ENCODE peak calls at places on chromosome 12, in ten cellular contexts. W, R, A, Y, N, E, H, V, J and F are unnamed samples. For H3K9me3, the result is how much of the 10 kb centered on the place peaks cover.

GRCh38 chr12:71664411-71665108 is 459 bp downstream of the THAP2 start:
- DNase-seq in N (no peak), E (no peak), R (no peak), V (no peak), W (no peak), Y (no peak), J (no peak), A (no peak), H (no peak), F (no peak)

GRCh38 chr12:123967121-123967586 is 5.5 kb downstream of the CCDC92 start:
- DNase-seq in J (no peak), N (no peak), E (no peak), A (no peak), V (no peak), Y (no peak), W (no peak), R (no peak), H (no peak), F (no peak)

GRCh38 chr12:79183946-79184345 is 319.4 kb downstream of the SYT1 start:
- DNase-seq in J (no peak), Y (no peak), V (no peak), E (no peak), H (no peak), A (no peak), N (no peak), W (no peak), R (no peak), F (no peak)

GRCh38 chr12:48817957-48818830 is at the start of gene CACNB3:
- DNase-seq in H (peak), Y (peak), A (peak), W (peak), R (peak), N (peak), E (peak), V (no peak), J (peak), F (peak)

GRCh38 chr12:57616383-57617101 is 5.3 kb downstream of the ARHGEF25 start:
- DNase-seq in J (no peak), R (no peak), Y (no peak), N (no peak), H (no peak), E (no peak), A (no peak), W (no peak), V (no peak), F (no peak)

GRCh38 chr12:49702676-49703228 is 4.5 kb downstream of the FMNL3 start:
- DNase-seq in A (no peak), N (no peak), H (no peak), V (no peak), J (no peak), W (no peak), Y (no peak), E (no peak), R (no peak), F (no peak)

GRCh38 chr12:128969480-128970055 is 116.3 kb downstream of the GLT1D1 start:
- DNase-seq in A (peak), R (no peak), N (peak), J (no peak), Y (peak), H (no peak), V (no peak), E (no peak), W (no peak), F (no peak)

GRCh38 chr12:51392556-51393237 is 1.5 kb upstream of the GALNT6 start:
- DNase-seq in N (peak), V (no peak), R (no peak), J (no peak), W (no peak), Y (peak), E (no peak), H (peak), A (no peak), F (peak)

GRCh38 chr12:34597548-34598351 is 575.5 kb downstream of the ALG10 start:
- DNase-seq in W (peak), V (no peak), E (no peak), N (no peak), J (peak), A (no peak), Y (no peak), H (no peak), R (peak), F (peak)

GRCh38 chr12:14048949-14049545 is 67.6 kb upstream of the GRIN2B start:
- DNase-seq in R (no peak), A (no peak), Y (no peak), H (no peak), J (no peak), V (no peak), N (no peak), W (no peak), E (no peak), F (no peak)

GRCh38 chr12:117486840-117487659 is 125.6 kb upstream of the NOS1 start:
- DNase-seq in V (peak), W (no peak), Y (no peak), H (peak), J (no peak), N (peak), R (peak), E (peak), A (no peak), F (no peak)

GRCh38 chr12:19706936-19707335 is 267.6 kb downstream of the AEBP2 start:
- DNase-seq in N (no peak), J (no peak), A (no peak), W (no peak), Y (no peak), V (no peak), H (no peak), R (no peak), E (no peak), F (no peak)

GRCh38 chr12:101799774-101800173 is 31.0 kb downstream of the GNPTAB start:
- DNase-seq in J (no peak), N (no peak), Y (no peak), W (no peak), A (no peak), V (no peak), H (no peak), R (no peak), E (no peak), F (no peak)

GRCh38 chr12:50620050-50620974 is 115.5 kb downstream of the DIP2B start:
- DNase-seq in R (peak), E (no peak), N (peak), J (no peak), W (no peak), H (peak), A (no peak), Y (peak), V (no peak), F (no peak)

GRCh38 chr12:27068863-27069262 is 13.5 kb downstream of the C12orf71 start:
- DNase-seq in R (no peak), J (no peak), W (no peak), A (no peak), N (no peak), H (peak), V (no peak), E (no peak), Y (no peak), F (no peak)

GRCh38 chr12:13347241-13348043 is 150.9 kb downstream of the EMP1 start:
- DNase-seq in R (no peak), N (peak), Y (no peak), H (no peak), W (no peak), E (no peak), V (no peak), A (no peak), J (no peak), F (no peak)

GRCh38 chr12:120457133-120457532 is 10.9 kb downstream of the GATC start:
- DNase-seq in E (no peak), Y (no peak), A (peak), W (no peak), J (no peak), V (no peak), R (no peak), N (no peak), H (no peak), F (no peak)

GRCh38 chr12:60333461-60333860 is 737.6 kb downstream of the SLC16A7 start:
- DNase-seq in R (no peak), Y (no peak), N (no peak), E (no peak), V (no peak), H (no peak), J (no peak), A (no peak), W (no peak), F (no peak)

GRCh38 chr12:95412826-95413311 is 61.1 kb upstream of the METAP2 start:
- DNase-seq in H (no peak), E (no peak), N (peak), A (no peak), W (no peak), J (no peak), V (no peak), R (no peak), Y (no peak), F (no peak)

GRCh38 chr12:116138380-116138779 is 139.1 kb downstream of the MED13L start:
- DNase-seq in E (no peak), Y (no peak), V (no peak), N (peak), W (no peak), A (no peak), H (no peak), J (no peak), R (no peak), F (no peak)

GRCh38 chr12:130620281-130620680 is 95.8 kb downstream of the RIMBP2 start:
- DNase-seq in V (no peak), Y (no peak), J (no peak), E (no peak), R (no peak), N (no peak), H (no peak), A (no peak), W (no peak), F (no peak)
- H3K9me3 ChIP-seq in V (under half), Y (under half), J (under half), E (under half), R (under half), N (under half), H (under half), A (under half), W (under half), F (under half)

GRCh38 chr12:38538319-38538718 is 221.7 kb downstream of the ALG10B start:
- DNase-seq in Y (no peak), R (no peak), V (no peak), J (no peak), E (no peak), A (no peak), H (no peak), N (no peak), W (no peak), F (no peak)
- H3K9me3 ChIP-seq in Y (under half), R (under half), V (under half), J (under half), E (under half), A (under half), H (under half), N (under half), W (under half), F (under half)

DNA sequence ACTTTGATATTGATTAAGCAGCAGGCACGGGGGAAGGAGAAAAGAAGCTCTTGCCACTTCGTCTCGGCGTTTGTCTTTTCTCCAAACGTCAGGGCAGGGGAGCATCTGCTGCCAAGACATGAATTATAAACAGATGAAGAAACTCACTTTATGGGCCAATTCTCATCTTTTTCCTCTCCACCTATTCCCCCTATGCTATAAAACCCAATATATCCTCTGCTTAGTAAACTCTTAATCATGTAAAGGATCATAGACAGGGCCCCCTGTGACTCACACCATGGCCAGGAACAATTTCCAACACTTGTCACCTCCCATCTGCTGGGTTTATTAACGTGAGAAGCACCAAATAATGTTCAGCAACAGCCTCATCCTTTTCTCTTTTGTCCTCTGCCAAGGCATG is 1092.1 kb upstream of the TMEM132C start:
- DNase-seq in W (no peak), E (no peak), A (no peak), H (no peak), Y (no peak), R (no peak), N (no peak), J (no peak), V (no peak), F (no peak)
- H3K9me3 ChIP-seq in W (under half), E (under half), A (under half), H (under half), Y (under half), R (under half), N (under half), J (under half), V (under half), F (under half)

DNA sequence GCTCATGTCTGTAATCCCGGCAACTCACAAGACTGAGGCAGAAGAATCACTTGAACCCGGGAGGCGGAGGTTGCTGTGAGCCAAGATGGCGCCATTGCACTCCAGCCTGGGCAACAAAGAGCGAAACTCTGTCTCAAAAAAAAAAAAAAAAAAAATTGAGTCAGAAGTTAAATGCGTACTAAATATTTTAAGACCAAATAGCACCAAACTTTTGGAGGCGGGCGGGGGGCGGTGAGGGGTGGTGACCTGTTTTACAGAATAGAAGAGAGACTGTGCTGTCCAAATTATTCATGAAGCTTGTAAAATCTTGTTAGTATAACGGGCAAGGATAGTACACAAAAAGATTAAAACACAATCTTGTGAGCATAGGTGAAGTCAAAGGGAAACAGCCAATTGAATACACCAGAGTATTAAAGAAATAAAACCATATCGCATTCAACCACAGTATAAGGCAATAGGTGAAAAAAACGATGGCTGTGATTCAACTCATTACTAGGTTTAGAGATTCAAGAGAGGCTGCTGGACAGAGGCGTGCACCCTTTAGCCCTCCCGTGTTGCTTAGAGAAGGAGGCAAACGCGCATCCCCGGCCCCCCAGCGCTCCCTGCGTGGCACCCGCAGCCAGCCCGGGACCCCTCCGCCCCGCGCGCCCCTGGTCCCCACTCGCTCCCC is 571 bp downstream of the ZNF891 start:
- DNase-seq in V (no peak), J (no peak), W (no peak), A (no peak), R (no peak), Y (no peak), N (no peak), E (peak), H (peak), F (no peak)
- H3K9me3 ChIP-seq in V (half or more), J (half or more), W (under half), A (under half), R (half or more), Y (under half), N (under half), E (under half), H (under half), F (half or more)

DNA sequence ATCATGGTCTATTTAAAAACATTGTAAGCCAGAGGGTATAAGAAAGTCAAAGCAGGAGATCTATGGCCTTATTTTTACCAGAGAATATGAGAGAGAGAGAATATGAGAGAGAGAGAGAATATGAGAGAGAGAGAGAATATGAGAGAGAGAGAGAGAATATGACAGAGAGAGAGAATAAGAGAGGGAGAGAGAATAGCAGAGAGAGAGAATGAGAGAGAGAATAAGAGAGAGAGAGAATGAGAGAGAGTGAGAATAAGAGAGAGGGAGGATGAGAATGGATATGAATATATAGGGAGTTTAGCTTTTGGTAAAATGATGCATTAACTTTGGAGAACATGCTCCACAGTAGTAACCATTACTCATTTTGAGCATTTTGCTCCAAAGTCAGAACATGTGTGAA is 48.0 kb upstream of the ALG10B start:
- DNase-seq in A (no peak), R (no peak), V (no peak), H (no peak), N (no peak), Y (no peak), E (no peak), J (no peak), W (no peak), F (no peak)
- H3K9me3 ChIP-seq in A (under half), R (under half), V (under half), H (under half), N (under half), Y (under half), E (under half), J (under half), W (under half), F (under half)

DNA sequence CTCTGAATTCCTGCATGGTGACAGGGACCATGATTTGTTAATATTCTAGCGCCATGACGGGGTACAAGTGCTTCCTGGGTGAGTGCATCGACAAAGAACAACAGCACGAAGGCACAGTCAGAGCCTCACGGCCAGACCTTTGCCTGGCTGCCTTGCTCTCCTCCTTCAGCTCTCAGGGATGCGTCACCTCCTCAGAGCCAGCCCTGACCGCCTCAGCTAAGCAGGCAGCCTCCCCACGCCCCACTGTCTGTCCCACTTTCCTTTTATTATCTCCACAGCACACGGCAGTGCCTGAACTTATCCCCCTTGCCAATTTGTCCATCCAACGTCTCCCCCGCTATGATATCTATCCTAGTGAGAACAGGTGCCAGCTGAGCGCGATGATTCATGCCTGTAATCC is 16.5 kb upstream of the FZD10 start:
- DNase-seq in R (no peak), Y (no peak), J (no peak), V (no peak), A (no peak), H (no peak), E (no peak), W (peak), N (no peak), F (no peak)
- H3K9me3 ChIP-seq in R (under half), Y (under half), J (under half), V (under half), A (under half), H (under half), E (under half), W (under half), N (under half), F (under half)

DNA sequence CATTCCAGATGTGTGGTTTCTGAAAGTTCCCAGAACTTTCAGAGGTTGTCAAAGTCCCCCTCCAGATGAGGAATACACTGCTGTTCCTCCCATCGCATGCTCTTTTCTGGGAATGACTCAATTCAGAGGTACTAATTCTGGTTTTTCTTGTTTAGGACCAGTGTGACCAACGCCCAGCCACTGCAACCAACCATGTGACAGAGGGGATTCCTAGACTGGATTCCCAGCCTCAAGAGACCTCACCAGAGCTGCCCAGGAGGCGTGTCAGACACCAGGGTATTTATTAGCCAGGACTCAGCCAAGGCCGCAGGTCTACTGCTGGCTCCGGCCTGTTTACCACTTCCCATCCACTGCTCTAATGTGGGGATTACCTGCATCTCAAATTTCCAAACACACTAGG is 24.2 kb downstream of the TRAFD1 start:
- DNase-seq in A (no peak), E (no peak), J (no peak), N (peak), H (peak), Y (no peak), V (no peak), R (no peak), W (peak), F (no peak)
- H3K9me3 ChIP-seq in A (under half), E (under half), J (under half), N (under half), H (under half), Y (under half), V (under half), R (under half), W (under half), F (under half)

DNA sequence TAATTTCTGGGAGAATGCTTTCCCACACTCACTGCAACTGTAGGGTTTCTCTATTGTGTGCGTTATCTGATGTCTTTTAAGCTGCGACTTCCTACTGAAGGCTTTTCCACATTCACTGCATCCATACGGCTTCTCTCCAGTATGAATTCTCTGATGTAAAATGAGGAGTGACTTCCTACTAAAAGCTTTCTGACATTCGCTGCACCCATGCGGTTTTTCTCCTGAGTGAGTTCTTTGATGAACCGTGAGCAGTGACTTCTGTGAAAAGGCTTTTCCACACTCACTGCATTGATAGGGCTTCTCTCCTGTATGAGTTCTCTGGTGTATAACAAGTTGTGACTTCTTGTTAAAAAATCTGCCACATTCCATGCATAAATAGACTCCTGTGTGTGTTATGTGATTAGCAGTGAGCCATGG is 29.7 kb downstream of the ZNF605 start:
- DNase-seq in E (no peak), N (no peak), R (no peak), A (no peak), W (no peak), Y (no peak), J (no peak), H (no peak), V (no peak), F (no peak)
- H3K9me3 ChIP-seq in E (half or more), N (half or more), R (half or more), A (half or more), W (under half), Y (under half), J (half or more), H (under half), V (half or more), F (half or more)

DNA sequence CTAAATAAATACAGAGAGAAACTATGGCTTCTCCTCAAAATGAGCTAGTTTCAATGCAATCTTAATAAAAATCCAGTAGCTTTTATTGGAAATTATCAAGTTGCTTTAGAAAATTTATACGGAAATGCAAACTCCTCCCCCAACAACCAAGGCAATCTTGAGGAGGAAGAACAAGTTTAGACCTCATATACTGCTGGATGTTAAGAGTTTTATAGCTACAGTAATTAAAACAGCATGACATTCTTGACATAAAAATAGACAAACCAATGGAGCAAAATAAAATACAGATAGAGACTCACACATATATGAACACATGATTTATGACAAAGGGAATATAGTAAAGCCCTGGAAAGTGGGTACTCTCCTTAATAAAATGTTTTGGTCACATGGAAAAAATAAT is 368.7 kb downstream of the C12orf75 start:
- DNase-seq in W (no peak), A (no peak), V (no peak), H (no peak), R (no peak), J (no peak), N (no peak), Y (no peak), E (no peak), F (no peak)
- H3K9me3 ChIP-seq in W (under half), A (under half), V (under half), H (under half), R (under half), J (under half), N (under half), Y (under half), E (under half), F (under half)